ENCODE peak calls at places on chromosomes 3 and 15, in five cellular contexts. One of them, this sample, is unnamed.
A peak's percentile ranks its signal among the peaks of the same experiment; 100 is the strongest.

GRCh38 chr3:105473521-105474223 is 107.0 kb downstream of the ALCAM start:
- ATAC-seq in right lobe of liver: no peak
- ATAC-seq in GM23338: peak; percentile 49
- ATAC-seq in stimulated activated naive B cell treated with anti-CD40 and anti-IgM and Interleukin-4, amounts not matched to agents 10 μg/mL and 1 μg/mL and 100 μg/mL, for 72 hours: peak; percentile 52
- ATAC-seq in heart left ventricle: no peak
- ATAC-seq in this sample: no peak

GRCh38 chr3:15309662-15310335 is 22.6 kb downstream of the SH3BP5 start:
- ATAC-seq in right lobe of liver: no peak
- ATAC-seq in GM23338: no peak
- ATAC-seq in stimulated activated naive B cell treated with anti-CD40 and anti-IgM and Interleukin-4, amounts not matched to agents 10 μg/mL and 1 μg/mL and 100 μg/mL, for 72 hours: no peak
- ATAC-seq in heart left ventricle: no peak
- ATAC-seq in this sample: no peak

GRCh38 chr3:30305021-30305420 is 301.4 kb upstream of the TGFBR2 start:
- ATAC-seq in heart left ventricle: no peak
- ATAC-seq in GM23338: no peak
- ATAC-seq in right lobe of liver: no peak
- ATAC-seq in stimulated activated naive B cell treated with anti-CD40 and anti-IgM and Interleukin-4, amounts not matched to agents 10 μg/mL and 1 μg/mL and 100 μg/mL, for 72 hours: no peak
- ATAC-seq in this sample: no peak

GRCh38 chr3:124467980-124468902 is 262.0 kb upstream of the UMPS start:
- ATAC-seq in right lobe of liver: peak; percentile 97
- ATAC-seq in GM23338: peak; percentile 98
- ATAC-seq in stimulated activated naive B cell treated with anti-CD40 and anti-IgM and Interleukin-4, amounts not matched to agents 10 μg/mL and 1 μg/mL and 100 μg/mL, for 72 hours: peak; percentile 73
- ATAC-seq in heart left ventricle: peak; percentile 79
- ATAC-seq in this sample: peak; percentile 66

GRCh38 chr15:43433661-43434303 is 59.2 kb downstream of the TP53BP1 start:
- ATAC-seq in GM23338: no peak
- ATAC-seq in stimulated activated naive B cell treated with anti-CD40 and anti-IgM and Interleukin-4, amounts not matched to agents 10 μg/mL and 1 μg/mL and 100 μg/mL, for 72 hours: no peak
- ATAC-seq in right lobe of liver: no peak
- ATAC-seq in heart left ventricle: no peak
- ATAC-seq in this sample: no peak

GRCh38 chr15:78082106-78082742 is 4.7 kb upstream of the TBC1D2B start:
- ATAC-seq in GM23338: no peak
- ATAC-seq in stimulated activated naive B cell treated with anti-CD40 and anti-IgM and Interleukin-4, amounts not matched to agents 10 μg/mL and 1 μg/mL and 100 μg/mL, for 72 hours: peak; percentile 66
- ATAC-seq in heart left ventricle: peak; percentile 48
- ATAC-seq in right lobe of liver: peak; percentile 57
- ATAC-seq in this sample: peak; percentile 21

GRCh38 chr15:93505506-93505905 is 416.5 kb upstream of the RGMA start:
- ATAC-seq in right lobe of liver: no peak
- ATAC-seq in heart left ventricle: peak; percentile 24
- ATAC-seq in stimulated activated naive B cell treated with anti-CD40 and anti-IgM and Interleukin-4, amounts not matched to agents 10 μg/mL and 1 μg/mL and 100 μg/mL, for 72 hours: no peak
- ATAC-seq in GM23338: peak; percentile 42
- ATAC-seq in this sample: no peak

GRCh38 chr3:144257381-144257780 is 285.8 kb downstream of the DIPK2A start:
- ATAC-seq in GM23338: no peak
- ATAC-seq in stimulated activated naive B cell treated with anti-CD40 and anti-IgM and Interleukin-4, amounts not matched to agents 10 μg/mL and 1 μg/mL and 100 μg/mL, for 72 hours: no peak
- ATAC-seq in heart left ventricle: no peak
- ATAC-seq in right lobe of liver: no peak
- ATAC-seq in this sample: no peak

GRCh38 chr15:37359495-37360290 is 259.3 kb upstream of the MEIS2 start:
- ATAC-seq in stimulated activated naive B cell treated with anti-CD40 and anti-IgM and Interleukin-4, amounts not matched to agents 10 μg/mL and 1 μg/mL and 100 μg/mL, for 72 hours: no peak
- ATAC-seq in right lobe of liver: no peak
- ATAC-seq in GM23338: no peak
- ATAC-seq in heart left ventricle: no peak
- ATAC-seq in this sample: no peak